ENCODE peak calls at places on chromosomes 2 and 18, in four cellular contexts. One of them, this sample, is unnamed.

GRCh38 chr2:56191617-56192016 is 7.8 kb downstream of the CCDC85A start:
- DNase-seq in H1: peak; percentile 48
- DNase-seq in osteoblast: peak; percentile 82
- DNase-seq in suprapubic skin: no peak
- DNase-seq in this sample: no peak

GRCh38 chr2:740446-741293 is 63.5 kb upstream of the TMEM18 start:
- DNase-seq in osteoblast: peak; percentile 87
- DNase-seq in H1: peak; percentile 98
- DNase-seq in suprapubic skin: peak; percentile 86
- DNase-seq in this sample: peak; percentile 74

GRCh38 chr2:230411484-230412368 is 4.3 kb upstream of the SP100 start:
- DNase-seq in osteoblast: peak; percentile 92
- DNase-seq in H1: peak; percentile 72
- DNase-seq in suprapubic skin: peak; percentile 84
- DNase-seq in this sample: no peak

GRCh38 chr2:104702451-104702850 is 151.5 kb upstream of the POU3F3 start:
- DNase-seq in suprapubic skin: no peak
- DNase-seq in H1: no peak
- DNase-seq in osteoblast: no peak
- DNase-seq in this sample: no peak

GRCh38 chr2:10375570-10376266 is 72.4 kb downstream of the ODC1 start:
- DNase-seq in osteoblast: no peak
- DNase-seq in suprapubic skin: no peak
- DNase-seq in H1: no peak
- DNase-seq in this sample: no peak

GRCh38 chr2:43777306-43777926 is 3.6 kb downstream of the DYNC2LI1 start:
- DNase-seq in osteoblast: no peak
- DNase-seq in H1: no peak
- DNase-seq in suprapubic skin: no peak
- DNase-seq in this sample: no peak

GRCh38 chr2:147649288-147649687 is 195.5 kb upstream of the ACVR2A start:
- DNase-seq in suprapubic skin: no peak
- DNase-seq in H1: no peak
- DNase-seq in osteoblast: no peak
- DNase-seq in this sample: no peak

GRCh38 chr2:157822533-157822932 is 53.6 kb downstream of the ACVR1 start:
- DNase-seq in suprapubic skin: no peak
- DNase-seq in osteoblast: no peak
- DNase-seq in H1: no peak
- DNase-seq in this sample: no peak

GRCh38 chr2:20186078-20186854 is 38.7 kb downstream of the SDC1 start:
- DNase-seq in suprapubic skin: no peak
- DNase-seq in osteoblast: peak; percentile 88
- DNase-seq in H1: no peak
- DNase-seq in this sample: no peak

GRCh38 chr2:211281430-211282073 is 725.2 kb downstream of the CPS1 start:
- DNase-seq in suprapubic skin: no peak
- DNase-seq in osteoblast: no peak
- DNase-seq in H1: no peak
- DNase-seq in this sample: no peak

GRCh38 chr2:234189230-234189629 is 138.7 kb downstream of the SPP2 start:
- DNase-seq in osteoblast: no peak
- DNase-seq in suprapubic skin: no peak
- DNase-seq in H1: no peak
- DNase-seq in this sample: no peak

GRCh38 chr2:189982777-189983394 is 79.6 kb downstream of the MSTN start:
- DNase-seq in H1: peak; percentile 45
- DNase-seq in osteoblast: no peak
- DNase-seq in suprapubic skin: no peak
- DNase-seq in this sample: no peak

GRCh38 chr2:75006041-75006440 is 47.6 kb downstream of the POLE4 start:
- DNase-seq in H1: no peak
- DNase-seq in suprapubic skin: no peak
- DNase-seq in osteoblast: no peak
- DNase-seq in this sample: no peak

GRCh38 chr2:161307676-161308075 is 549 bp upstream of the PSMD14 start:
- DNase-seq in osteoblast: no peak
- DNase-seq in H1: no peak
- DNase-seq in suprapubic skin: no peak
- DNase-seq in this sample: no peak

GRCh38 chr2:216406861-216407260 is 5.4 kb upstream of the SMARCAL1 start:
- DNase-seq in suprapubic skin: no peak
- DNase-seq in osteoblast: no peak
- DNase-seq in H1: no peak
- DNase-seq in this sample: no peak

GRCh38 chr2:166494140-166494544 is at the start of gene SCN7A:
- DNase-seq in osteoblast: no peak
- DNase-seq in H1: peak; percentile 64
- DNase-seq in suprapubic skin: peak; percentile 87
- DNase-seq in this sample: no peak

GRCh38 chr2:20990446-20990988 is 53.4 kb downstream of the APOB start:
- DNase-seq in H1: no peak
- DNase-seq in osteoblast: no peak
- DNase-seq in suprapubic skin: no peak
- DNase-seq in this sample: no peak

GRCh38 chr18:5309888-5310470 is 14.5 kb upstream of the ZBTB14 start:
- DNase-seq in suprapubic skin: no peak
- DNase-seq in osteoblast: no peak
- DNase-seq in H1: no peak
- DNase-seq in this sample: no peak

GRCh38 chr18:58682429-58683069 is 11.3 kb downstream of the MALT1 start:
- DNase-seq in H1: no peak
- DNase-seq in suprapubic skin: no peak
- DNase-seq in osteoblast: peak; percentile 83
- DNase-seq in this sample: no peak

GRCh38 chr2:111162718-111163331 is 42.1 kb downstream of the BCL2L11 start:
- DNase-seq in osteoblast: no peak
- DNase-seq in suprapubic skin: no peak
- DNase-seq in H1: no peak
- DNase-seq in this sample: no peak

GRCh38 chr18:57900906-57901305 is 97.8 kb upstream of the ATP8B1 start:
- DNase-seq in suprapubic skin: no peak
- DNase-seq in osteoblast: peak; percentile 72
- DNase-seq in H1: no peak
- DNase-seq in this sample: no peak

GRCh38 chr18:50138181-50139064 is 56.5 kb downstream of the MYO5B start:
- DNase-seq in H1: no peak
- DNase-seq in osteoblast: no peak
- DNase-seq in suprapubic skin: no peak
- DNase-seq in this sample: no peak

GRCh38 chr2:1546023-1546591 is 132.8 kb downstream of the TPO start:
- DNase-seq in osteoblast: peak; percentile 91
- DNase-seq in suprapubic skin: no peak
- DNase-seq in H1: peak; percentile 71
- DNase-seq in this sample: no peak

GRCh38 chr2:68157002-68157401 is 686 bp upstream of the PNO1 start:
- DNase-seq in H1: no peak
- DNase-seq in osteoblast: no peak
- DNase-seq in suprapubic skin: peak; percentile 80
- DNase-seq in this sample: no peak

GRCh38 chr18:25299426-25299825 is 52.5 kb downstream of the ZNF521 start:
- DNase-seq in suprapubic skin: no peak
- DNase-seq in H1: no peak
- DNase-seq in osteoblast: no peak
- DNase-seq in this sample: no peak

GRCh38 chr2:74702001-74702715 is 48.1 kb downstream of the SEMA4F start:
- DNase-seq in H1: no peak
- DNase-seq in suprapubic skin: no peak
- DNase-seq in osteoblast: no peak
- DNase-seq in this sample: no peak

GRCh38 chr18:48441405-48441881 is 32.3 kb upstream of the ZBTB7C start:
- DNase-seq in osteoblast: no peak
- DNase-seq in H1: no peak
- DNase-seq in suprapubic skin: no peak
- DNase-seq in this sample: no peak

GRCh38 chr2:66547887-66548286 is 113.0 kb downstream of the MEIS1 start:
- DNase-seq in H1: no peak
- DNase-seq in suprapubic skin: no peak
- DNase-seq in osteoblast: no peak
- DNase-seq in this sample: no peak

GRCh38 chr18:70620837-70621612 is 332.2 kb downstream of the SOCS6 start:
- DNase-seq in H1: no peak
- DNase-seq in suprapubic skin: no peak
- DNase-seq in osteoblast: peak; percentile 5
- DNase-seq in this sample: no peak

GRCh38 chr2:167333245-167333644 is 445.0 kb downstream of the XIRP2 start:
- DNase-seq in osteoblast: no peak
- DNase-seq in suprapubic skin: no peak
- DNase-seq in H1: no peak
- DNase-seq in this sample: no peak

GRCh38 chr2:46956981-46957531 is 41.5 kb upstream of the MCFD2 start:
- DNase-seq in H1: no peak
- DNase-seq in osteoblast: no peak
- DNase-seq in suprapubic skin: no peak
- DNase-seq in this sample: no peak

GRCh38 chr2:150495993-150496627 is 8.6 kb upstream of the RND3 start:
- DNase-seq in suprapubic skin: no peak
- DNase-seq in H1: no peak
- DNase-seq in osteoblast: peak; percentile 76
- DNase-seq in this sample: peak; percentile 94

GRCh38 chr18:54964741-54965140 is 5.5 kb upstream of the CCDC68 start:
- DNase-seq in H1: no peak
- DNase-seq in suprapubic skin: no peak
- DNase-seq in osteoblast: peak; percentile 43
- DNase-seq in this sample: no peak

GRCh38 chr2:174148833-174149232 is 99.5 kb downstream of the OLA1 start:
- DNase-seq in suprapubic skin: no peak
- DNase-seq in H1: no peak
- DNase-seq in osteoblast: no peak
- DNase-seq in this sample: no peak

GRCh38 chr18:79533146-79533545 is 137.4 kb downstream of the NFATC1 start:
- DNase-seq in H1: no peak
- DNase-seq in osteoblast: no peak
- DNase-seq in suprapubic skin: no peak
- DNase-seq in this sample: no peak

GRCh38 chr2:86603892-86604291 is 19.8 kb downstream of the RNF103 start:
- DNase-seq in H1: no peak
- DNase-seq in osteoblast: no peak
- DNase-seq in suprapubic skin: no peak
- DNase-seq in this sample: no peak

GRCh38 chr2:113724010-113724409 is 32.4 kb downstream of the SLC35F5 start:
- DNase-seq in osteoblast: no peak
- DNase-seq in suprapubic skin: no peak
- DNase-seq in H1: no peak
- DNase-seq in this sample: no peak

GRCh38 chr2:105793230-105793975 is 48.7 kb downstream of the NCK2 start:
- DNase-seq in suprapubic skin: no peak
- DNase-seq in osteoblast: no peak
- DNase-seq in H1: no peak
- DNase-seq in this sample: no peak

DNA sequence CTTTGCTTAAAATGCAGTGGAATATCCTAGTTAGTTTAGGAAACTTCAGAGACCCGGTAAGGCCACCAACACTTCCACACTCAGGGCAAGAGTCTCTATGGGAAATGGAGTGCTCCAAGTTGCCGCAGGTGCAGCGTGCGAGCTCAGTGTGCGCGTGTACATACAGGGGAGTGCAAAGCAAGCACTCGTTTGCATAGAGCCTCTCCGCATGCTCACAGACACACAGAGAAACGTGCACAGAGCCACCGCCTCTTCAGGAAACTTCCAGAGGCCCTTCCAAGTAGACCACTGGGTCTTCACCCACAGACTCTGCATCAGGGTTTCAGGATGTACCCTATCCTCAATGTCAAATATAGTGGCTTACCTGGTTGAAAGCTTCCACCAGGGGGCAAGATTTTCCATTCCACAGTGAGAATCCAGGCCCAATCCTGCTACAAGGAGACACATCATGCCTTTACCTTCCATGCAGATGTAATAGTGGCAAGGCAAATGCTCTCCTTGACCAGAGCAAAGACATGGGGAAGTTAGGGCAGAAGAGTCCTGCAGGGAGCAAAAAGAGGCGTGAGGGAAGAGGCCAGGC is 513.0 kb upstream of the MYT1L start:
- DNase-seq in osteoblast: no peak
- DNase-seq in suprapubic skin: peak; percentile 9
- DNase-seq in H1: no peak
- DNase-seq in this sample: no peak
- TF ChIP-seq CTCF in osteoblast: no peak
- TF ChIP-seq CTCF in suprapubic skin: no peak
- TF ChIP-seq CTCF in H1: no peak
- TF ChIP-seq CTCF in this sample: no peak

GRCh38 chr2:207155516-207155915 is 10.2 kb downstream of the KLF7 start:
- DNase-seq in osteoblast: no peak
- DNase-seq in suprapubic skin: no peak
- DNase-seq in H1: no peak
- DNase-seq in this sample: no peak
- H3K4me3 ChIP-seq in osteoblast: no peak overlapping the region
- H3K4me3 ChIP-seq in suprapubic skin: no peak overlapping the region
- H3K4me3 ChIP-seq in H1: no peak overlapping the region
- H3K4me3 ChIP-seq in this sample: no peak overlapping the region

GRCh38 chr2:176134978-176135575 is 5.6 kb downstream of the HOXD8 start:
- DNase-seq in osteoblast: peak; percentile 88
- DNase-seq in H1: peak; percentile 33
- DNase-seq in suprapubic skin: no peak
- DNase-seq in this sample: no peak
- TF ChIP-seq CTCF in osteoblast: no peak
- TF ChIP-seq CTCF in H1: no peak
- TF ChIP-seq CTCF in suprapubic skin: no peak
- TF ChIP-seq CTCF in this sample: peak; percentile 15

GRCh38 chr2:84880395-84880644 is 564 bp downstream of the TRABD2A start:
- DNase-seq in H1: no peak
- DNase-seq in suprapubic skin: no peak
- DNase-seq in osteoblast: no peak
- DNase-seq in this sample: no peak
- H3K4me3 ChIP-seq in H1: peak overlapping the region; percentile 75
- H3K4me3 ChIP-seq in suprapubic skin: peak overlapping the region; percentile 66
- H3K4me3 ChIP-seq in osteoblast: peak overlapping the region; percentile 72
- H3K4me3 ChIP-seq in this sample: peak overlapping the region; percentile 56

DNA sequence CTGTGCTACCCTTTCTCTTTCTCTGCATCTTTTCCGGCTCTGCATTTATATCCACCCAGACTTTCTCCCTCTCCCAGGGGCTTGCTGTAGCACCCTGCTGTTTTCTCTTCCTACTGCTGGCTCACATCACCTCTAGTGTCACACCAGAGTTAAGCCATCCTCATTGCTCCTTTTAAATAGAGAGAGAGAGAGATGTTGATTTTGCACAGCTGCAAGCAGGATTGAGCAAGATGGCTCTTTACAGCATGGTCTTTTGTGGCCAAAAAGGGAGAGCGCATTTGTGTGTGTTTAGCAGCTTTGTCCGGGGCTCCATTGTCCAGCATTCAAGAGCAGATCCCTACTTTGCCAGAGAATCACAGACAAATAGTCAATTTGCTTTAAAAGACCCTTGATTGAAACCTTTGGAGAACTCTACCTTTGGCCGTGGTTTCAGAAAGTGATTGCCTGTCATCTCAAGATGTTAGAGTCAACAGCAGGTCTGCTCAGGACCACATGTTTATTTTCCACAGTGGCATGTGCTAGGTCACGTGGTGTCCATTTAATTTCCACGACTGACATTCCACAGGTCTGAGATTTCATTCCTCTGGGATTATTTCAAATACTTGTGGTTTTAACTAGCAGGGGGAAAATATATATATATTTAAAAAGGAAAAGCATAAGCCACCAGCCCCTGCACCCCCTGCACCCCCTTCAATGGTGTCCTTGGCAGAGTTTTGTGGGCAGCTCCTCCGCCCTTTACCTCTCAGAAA is 360.0 kb upstream of the SLC14A2 start:
- DNase-seq in H1: no peak
- DNase-seq in suprapubic skin: no peak
- DNase-seq in osteoblast: peak; percentile 90
- DNase-seq in this sample: peak; percentile 81
- TF ChIP-seq CTCF in H1: no peak
- TF ChIP-seq CTCF in suprapubic skin: no peak
- TF ChIP-seq CTCF in osteoblast: no peak
- TF ChIP-seq CTCF in this sample: peak; percentile 3